ENCODE peak calls at places on chromosomes 6 and 20, in six cellular contexts. N is NCI-H1417, X is NCI-H1436, B is MM.1S, P is GM20000, Y is cerebellum. U is an unnamed sample.

GRCh38 chr20:45456632-45457031 is 12.9 kb upstream of the WFDC2 start:
- DNase-seq in N (peak; percentile 80), X (peak; percentile 28), B (peak; percentile 46), P (peak; percentile 43), Y (no peak), U (no peak)

GRCh38 chr6:86355271-86355670 is 582.1 kb upstream of the HTR1E start:
- DNase-seq in N (no peak), X (no peak), B (no peak), P (no peak), Y (no peak), U (no peak)

GRCh38 chr20:2814587-2815051 is at the start of gene C20orf141:
- DNase-seq in N (no peak), X (no peak), B (no peak), P (no peak), Y (no peak), U (no peak)

GRCh38 chr6:34672657-34673043 is 23.9 kb downstream of the ILRUN start:
- DNase-seq in N (no peak), X (no peak), B (no peak), P (no peak), Y (no peak), U (no peak)

GRCh38 chr6:125764105-125764671 is 14.8 kb downstream of the HEY2 start:
- DNase-seq in N (no peak), X (no peak), B (no peak), P (no peak), Y (no peak), U (no peak)

GRCh38 chr6:43862925-43863324 is 92.9 kb downstream of the VEGFA start:
- DNase-seq in N (no peak), X (no peak), B (no peak), P (no peak), Y (no peak), U (no peak)

GRCh38 chr6:83707829-83708545 is 914 bp downstream of the SNAP91 start:
- DNase-seq in N (peak; percentile 86), X (no peak), B (no peak), P (peak; percentile 38), Y (peak; percentile 56), U (peak; percentile 65)

GRCh38 chr6:104684911-104685415 is 174.8 kb downstream of the HACE1 start:
- DNase-seq in N (no peak), X (no peak), B (no peak), P (no peak), Y (no peak), U (no peak)

GRCh38 chr6:150050846-150051245 is 18.1 kb downstream of the ULBP3 start:
- DNase-seq in N (no peak), X (no peak), B (no peak), P (no peak), Y (no peak), U (no peak)

GRCh38 chr20:50149481-50150254 is 3.9 kb downstream of the PEDS1 start:
- DNase-seq in N (no peak), X (no peak), B (no peak), P (no peak), Y (no peak), U (no peak)

GRCh38 chr6:142301421-142302391 is at the start of gene ADGRG6:
- DNase-seq in N (peak; percentile 77), X (no peak), B (peak; percentile 19), P (peak; percentile 43), Y (no peak), U (peak; percentile 40)